ENCODE peak calls at places on chromosomes 16 and 17, in four cellular contexts. One of them, this sample, is unnamed.

GRCh38 chr16:74711938-74712337 is 11.3 kb upstream of the MLKL start:
- DNase-seq in GM12878: no peak
- DNase-seq in K562: no peak
- DNase-seq in A549: no peak
- DNase-seq in this sample: no peak

GRCh38 chr17:80817861-80818260 is 173.8 kb upstream of the CHMP6 start:
- DNase-seq in GM12878: no peak
- DNase-seq in K562: no peak
- DNase-seq in A549: no peak
- DNase-seq in this sample: no peak

GRCh38 chr16:75092777-75093176 is 23.8 kb downstream of the LDHD start:
- DNase-seq in GM12878: no peak
- DNase-seq in K562: no peak
- DNase-seq in A549: no peak
- DNase-seq in this sample: no peak

GRCh38 chr16:3118204-3118790 is 5.9 kb downstream of the ZNF205 start:
- DNase-seq in GM12878: no peak
- DNase-seq in K562: no peak
- DNase-seq in A549: no peak
- DNase-seq in this sample: no peak

GRCh38 chr16:15811778-15812750 is 44.8 kb downstream of the MYH11 start:
- DNase-seq in GM12878: no peak
- DNase-seq in K562: no peak
- DNase-seq in A549: no peak
- DNase-seq in this sample: no peak

GRCh38 chr17:10718547-10718946 is 11.3 kb downstream of the TMEM220 start:
- DNase-seq in GM12878: no peak
- DNase-seq in K562: no peak
- DNase-seq in A549: no peak
- DNase-seq in this sample: no peak

GRCh38 chr17:13919818-13920217 is 149.5 kb upstream of the COX10 start:
- DNase-seq in GM12878: no peak
- DNase-seq in K562: no peak
- DNase-seq in A549: no peak
- DNase-seq in this sample: no peak

GRCh38 chr17:59845595-59846390 is 47.0 kb downstream of the TUBD1 start:
- DNase-seq in GM12878: no peak
- DNase-seq in K562: peak
- DNase-seq in A549: peak
- DNase-seq in this sample: peak

GRCh38 chr17:19248149-19248922 is 11.2 kb downstream of the EPN2 start:
- DNase-seq in GM12878: no peak
- DNase-seq in K562: peak
- DNase-seq in A549: no peak
- DNase-seq in this sample: no peak

GRCh38 chr16:8859913-8860881 is 8.6 kb downstream of the CARHSP1 start:
- DNase-seq in GM12878: no peak
- DNase-seq in K562: no peak
- DNase-seq in A549: no peak
- DNase-seq in this sample: peak

GRCh38 chr17:38543403-38544174 is 62.2 kb downstream of the SRCIN1 start:
- DNase-seq in GM12878: no peak
- DNase-seq in K562: no peak
- DNase-seq in A549: no peak
- DNase-seq in this sample: no peak

GRCh38 chr17:78112508-78113471 is 15.8 kb downstream of the TMC6 start:
- DNase-seq in GM12878: no peak
- DNase-seq in K562: peak
- DNase-seq in A549: peak
- DNase-seq in this sample: peak

GRCh38 chr17:28907052-28907438 is 4.2 kb upstream of the DHRS13 start:
- DNase-seq in GM12878: no peak
- DNase-seq in K562: peak
- DNase-seq in A549: no peak
- DNase-seq in this sample: no peak

GRCh38 chr16:85391175-85391707 is 221.9 kb upstream of the GSE1 start:
- DNase-seq in GM12878: no peak
- DNase-seq in K562: no peak
- DNase-seq in A549: no peak
- DNase-seq in this sample: no peak

GRCh38 chr16:72788269-72788809 is 259.6 kb downstream of the ZFHX3 start:
- DNase-seq in GM12878: no peak
- DNase-seq in K562: no peak
- DNase-seq in A549: no peak
- DNase-seq in this sample: no peak

GRCh38 chr17:70029019-70029767 is 45.8 kb upstream of the KCNJ16 start:
- DNase-seq in GM12878: no peak
- DNase-seq in K562: no peak
- DNase-seq in A549: no peak
- DNase-seq in this sample: no peak

GRCh38 chr17:4407851-4408250 is 25.9 kb upstream of the SPNS3 start:
- DNase-seq in GM12878: no peak
- DNase-seq in K562: no peak
- DNase-seq in A549: no peak
- DNase-seq in this sample: peak

GRCh38 chr16:14609716-14610115 is 20.3 kb downstream of the PARN start:
- DNase-seq in GM12878: no peak
- DNase-seq in K562: no peak
- DNase-seq in A549: no peak
- DNase-seq in this sample: no peak

GRCh38 chr16:9665851-9666271 is 516.4 kb downstream of the GRIN2A start:
- DNase-seq in GM12878: no peak
- DNase-seq in K562: no peak
- DNase-seq in A549: no peak
- DNase-seq in this sample: no peak

GRCh38 chr17:66301864-66302741 is at the start of gene PRKCA:
- DNase-seq in GM12878: no peak
- DNase-seq in K562: peak
- DNase-seq in A549: peak
- DNase-seq in this sample: peak

GRCh38 chr16:78460428-78460827 is 361.0 kb downstream of the WWOX start:
- DNase-seq in GM12878: no peak
- DNase-seq in K562: no peak
- DNase-seq in A549: no peak
- DNase-seq in this sample: peak

GRCh38 chr17:73371285-73371684 is 59.5 kb upstream of the CDC42EP4 start:
- DNase-seq in GM12878: no peak
- DNase-seq in K562: no peak
- DNase-seq in A549: peak
- DNase-seq in this sample: no peak

GRCh38 chr16:27113341-27113841 is 46.7 kb downstream of the C16orf82 start:
- DNase-seq in GM12878: peak
- DNase-seq in K562: no peak
- DNase-seq in A549: no peak
- DNase-seq in this sample: peak

GRCh38 chr17:21376835-21377690 is 906 bp downstream of the KCNJ12 start:
- DNase-seq in GM12878: no peak
- DNase-seq in K562: peak
- DNase-seq in A549: peak
- DNase-seq in this sample: no peak

GRCh38 chr17:31048780-31049179 is 46.0 kb upstream of the NF1 start:
- DNase-seq in GM12878: no peak
- DNase-seq in K562: no peak
- DNase-seq in A549: no peak
- DNase-seq in this sample: no peak
- TF ChIP-seq MYC in GM12878: no peak
- TF ChIP-seq MYC in K562: no peak
- TF ChIP-seq MYC in A549: no peak
- TF ChIP-seq MYC in this sample: no peak

DNA sequence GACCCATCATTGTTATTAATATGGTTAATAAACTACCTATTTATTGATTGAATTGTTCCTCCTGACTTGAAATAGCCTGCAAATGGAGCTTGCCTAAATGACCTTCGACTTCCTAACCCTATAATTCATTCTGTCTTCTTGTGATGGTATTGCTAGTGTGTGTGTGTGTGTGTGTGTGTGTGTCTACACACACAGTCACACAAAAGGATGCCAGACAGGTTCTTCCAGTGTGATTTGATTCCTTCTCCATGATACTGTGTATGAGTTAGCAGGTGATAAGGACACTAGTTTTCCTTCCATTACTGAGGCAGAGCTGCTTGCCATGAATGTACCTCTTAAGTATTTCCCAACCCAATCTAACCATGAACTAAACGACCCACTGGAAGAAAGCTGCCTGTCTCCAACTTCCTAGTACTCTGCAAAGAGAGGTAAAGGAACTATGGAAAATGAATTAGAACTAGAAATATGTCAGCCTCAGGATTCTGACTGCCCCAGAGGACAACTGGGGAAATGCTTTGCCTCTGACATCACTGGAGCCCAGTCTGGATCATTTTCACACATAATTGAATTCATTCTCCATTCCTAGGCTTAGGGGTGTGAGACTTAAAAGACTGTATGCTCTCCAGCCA is 3.5 kb upstream of the CDC6 start:
- DNase-seq in GM12878: no peak
- DNase-seq in K562: no peak
- DNase-seq in A549: peak
- DNase-seq in this sample: no peak
- TF ChIP-seq USF2 in GM12878: no peak
- TF ChIP-seq USF2 in K562: no peak
- TF ChIP-seq USF2 in A549: no peak
- TF ChIP-seq USF2 in this sample: no peak

GRCh38 chr17:57993471-57994365 is 5.7 kb upstream of the VEZF1 start:
- DNase-seq in GM12878: no peak
- DNase-seq in K562: no peak
- DNase-seq in A549: no peak
- DNase-seq in this sample: peak

GRCh38 chr17:57994436-57994835 is 6.4 kb upstream of the VEZF1 start:
- DNase-seq in GM12878: no peak
- DNase-seq in K562: no peak
- DNase-seq in A549: no peak
- DNase-seq in this sample: no peak

GRCh38 chr17:57998234-57998746 is 8.8 kb downstream of the SRSF1 start:
- DNase-seq in GM12878: no peak
- DNase-seq in K562: no peak
- DNase-seq in A549: no peak
- DNase-seq in this sample: no peak

GRCh38 chr17:57997085-57997809 is 9.2 kb upstream of the VEZF1 start:
- DNase-seq in GM12878: no peak
- DNase-seq in K562: no peak
- DNase-seq in A549: no peak
- DNase-seq in this sample: no peak

GRCh38 chr17:57995076-57995956 is 7.3 kb upstream of the VEZF1 start:
- DNase-seq in GM12878: no peak
- DNase-seq in K562: peak
- DNase-seq in A549: peak
- DNase-seq in this sample: peak
- TF ChIP-seq RFX5 in GM12878: no peak
- TF ChIP-seq RFX5 in K562: no peak
- TF ChIP-seq RFX5 in A549: no peak
- TF ChIP-seq RFX5 in this sample: no peak

DNA sequence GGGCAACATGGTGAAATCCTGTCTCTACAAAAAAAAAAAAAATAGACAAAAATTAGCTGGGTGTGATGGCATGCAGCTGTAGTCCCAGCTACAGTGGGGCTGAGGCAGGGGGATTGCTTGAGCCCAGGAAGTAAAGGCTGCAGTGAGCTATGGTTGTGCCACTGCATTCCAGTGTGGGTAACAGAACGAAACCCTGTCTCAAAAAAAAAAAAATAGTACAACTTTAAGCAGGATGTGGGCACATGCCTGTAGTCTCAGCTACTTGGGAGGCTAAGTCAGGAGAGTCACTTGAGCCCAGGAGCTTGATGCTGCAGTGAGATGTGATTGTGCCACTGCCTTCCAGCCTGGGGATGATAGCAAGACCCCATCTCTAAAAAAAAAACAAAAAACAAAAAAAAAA is 43.6 kb downstream of the TENT4B start:
- DNase-seq in GM12878: no peak
- DNase-seq in K562: no peak
- DNase-seq in A549: no peak
- DNase-seq in this sample: no peak
- TF ChIP-seq MYC in GM12878: no peak
- TF ChIP-seq MYC in K562: no peak
- TF ChIP-seq MYC in A549: no peak
- TF ChIP-seq MYC in this sample: no peak

GRCh38 chr16:66115373-66115772 is 251.1 kb upstream of the CDH5 start:
- DNase-seq in GM12878: no peak
- DNase-seq in K562: peak
- DNase-seq in A549: no peak
- DNase-seq in this sample: no peak
- TF ChIP-seq USF2 in GM12878: no peak
- TF ChIP-seq USF2 in K562: no peak
- TF ChIP-seq USF2 in A549: no peak
- TF ChIP-seq USF2 in this sample: no peak